ENCODE peak calls at places on chromosomes 7 and 10, in ten cellular contexts. Q is fibroblast of lung, O is GM10248, A is OCI-LY7, G is fibroblast of pulmonary artery, U is AG04450, X is GM13977, I is bronchial epithelial cell, B is PC-3, K is dorsolateral prefrontal cortex. R is an unnamed sample.
A peak's percentile ranks its signal among the peaks of the same experiment; 100 is the strongest.

GRCh38 chr7:148020679-148021078 is 569.9 kb upstream of the C7orf33 start:
- DNase-seq in I (no peak), K (no peak), U (no peak), B (no peak), A (no peak), G (no peak), X (no peak), O (no peak), Q (no peak), R (no peak)

GRCh38 chr10:22534849-22535604 is 179.4 kb downstream of the PIP4K2A start:
- DNase-seq in O (no peak), X (no peak), K (no peak), U (no peak), Q (peak; percentile 49), A (no peak), B (peak; percentile 58), I (peak; percentile 10), G (peak; percentile 53), R (no peak)

GRCh38 chr10:95485030-95485429 is 76.1 kb downstream of the SORBS1 start:
- DNase-seq in A (no peak), X (no peak), I (no peak), O (no peak), B (peak; percentile 2), G (no peak), U (no peak), Q (no peak), K (no peak), R (no peak)

GRCh38 chr7:4531236-4531635 is 150.9 kb upstream of the FOXK1 start:
- DNase-seq in Q (no peak), G (no peak), U (no peak), X (no peak), I (no peak), O (no peak), K (no peak), A (no peak), B (no peak), R (no peak)

GRCh38 chr7:76280408-76280807 is 22.1 kb upstream of the HSPB1 start:
- DNase-seq in Q (no peak), B (no peak), G (no peak), O (no peak), A (no peak), I (no peak), X (no peak), K (no peak), U (no peak), R (no peak)

GRCh38 chr7:27190284-27190748 is 5.3 kb upstream of the HOXA11 start:
- DNase-seq in B (peak; percentile 66), X (no peak), Q (no peak), U (no peak), K (no peak), G (no peak), A (no peak), I (no peak), O (no peak), R (no peak)

GRCh38 chr10:30701471-30702173 is 72.1 kb upstream of the LYZL2 start:
- DNase-seq in K (no peak), B (peak; percentile 72), A (peak; percentile 87), I (no peak), O (peak; percentile 48), X (peak; percentile 43), Q (peak; percentile 57), U (no peak), G (peak; percentile 66), R (peak; percentile 94)

GRCh38 chr10:70830185-70830584 is 14.4 kb downstream of the SGPL1 start:
- DNase-seq in U (no peak), K (no peak), B (peak; percentile 100), A (no peak), I (peak; percentile 96), G (no peak), X (no peak), O (no peak), Q (no peak), R (no peak)

GRCh38 chr10:7408494-7409044 is 2.3 kb downstream of the SFMBT2 start:
- DNase-seq in B (peak; percentile 41), Q (peak; percentile 67), U (no peak), G (peak; percentile 42), I (no peak), X (peak; percentile 79), A (peak; percentile 42), O (peak; percentile 78), K (peak; percentile 65), R (peak; percentile 63)

GRCh38 chr10:10786334-10787090 is 231.2 kb upstream of the CELF2 start:
- DNase-seq in A (no peak), I (peak; percentile 92), G (peak; percentile 82), O (no peak), B (peak; percentile 25), X (no peak), K (no peak), U (no peak), Q (peak; percentile 71), R (no peak)

GRCh38 chr7:144835166-144835611 is 664 bp downstream of the TPK1 start:
- DNase-seq in K (peak; percentile 47), B (peak; percentile 30), Q (peak; percentile 65), U (no peak), I (peak; percentile 42), X (peak; percentile 50), A (peak; percentile 54), O (peak; percentile 28), G (peak; percentile 59), R (peak; percentile 50)

GRCh38 chr10:127415901-127416630 is 133.0 kb upstream of the NPS start:
- DNase-seq in K (no peak), X (no peak), I (no peak), B (no peak), A (no peak), G (no peak), O (no peak), U (no peak), Q (no peak), R (no peak)

GRCh38 chr7:77238703-77239136 is 39.1 kb upstream of the FGL2 start:
- DNase-seq in U (no peak), X (no peak), B (no peak), I (no peak), G (no peak), Q (no peak), O (no peak), A (no peak), K (no peak), R (no peak)

GRCh38 chr10:4725917-4726606 is 99.9 kb upstream of the AKR1E2 start:
- DNase-seq in Q (peak; percentile 69), B (peak; percentile 83), K (no peak), U (peak; percentile 24), G (peak; percentile 82), A (no peak), I (peak; percentile 98), O (no peak), X (no peak), R (no peak)

DNA sequence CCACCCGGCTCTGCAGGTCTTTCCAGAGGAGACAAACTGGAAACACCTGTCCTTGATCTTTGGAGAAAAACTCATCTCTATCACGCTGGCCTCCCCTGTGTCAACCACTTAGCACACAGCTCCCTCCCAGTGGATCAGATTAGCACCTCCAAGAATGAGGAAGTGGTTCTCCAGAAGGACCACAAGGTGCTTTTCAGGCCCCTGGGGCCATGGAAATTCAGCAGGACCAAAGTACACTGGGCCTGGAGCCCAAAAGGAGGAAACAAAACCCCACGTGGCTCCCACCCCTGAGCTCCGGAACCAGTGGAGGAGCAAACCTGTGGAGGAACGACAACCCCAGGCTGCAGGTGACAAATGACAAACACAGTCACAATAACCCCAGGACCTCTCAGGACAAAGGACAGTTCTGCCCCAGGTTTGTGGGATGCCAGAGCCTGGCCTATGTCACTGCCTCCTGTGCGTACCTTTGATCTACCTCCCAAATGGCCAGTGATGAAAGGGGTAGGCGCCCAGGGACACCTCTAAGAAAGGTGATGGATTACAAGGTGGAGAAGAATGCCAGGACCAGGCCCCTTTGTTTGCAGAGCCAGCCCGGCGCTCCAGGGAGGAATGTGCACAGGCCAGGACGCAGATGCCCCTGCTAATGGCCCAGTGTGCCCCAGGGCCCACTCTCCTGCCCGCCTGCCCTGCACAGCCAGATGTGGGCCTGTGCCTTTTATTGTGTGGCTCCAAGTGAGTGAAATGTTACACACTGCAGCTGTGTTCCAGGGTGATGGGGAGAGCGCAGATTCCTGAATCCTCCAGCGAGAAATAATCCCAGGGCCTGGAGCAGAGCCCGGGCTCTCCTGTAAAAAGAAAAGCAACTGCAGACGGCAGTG is 5.6 kb downstream of the TNS3 start:
- DNase-seq in A (peak; percentile 60), G (peak; percentile 55), X (no peak), K (no peak), U (no peak), Q (peak; percentile 94), B (peak; percentile 96), I (peak; percentile 56), O (no peak), R (no peak)
- TF ChIP-seq CTCF in A (no peak), G (no peak), X (no peak), K (no peak), U (no peak), Q (no peak), B (no peak), I (no peak), O (no peak), R (no peak)

GRCh38 chr7:1193593-1194424 is 33.8 kb upstream of the ZFAND2A start:
- DNase-seq in U (no peak), A (peak; percentile 27), B (peak; percentile 77), O (no peak), I (peak; percentile 19), G (peak; percentile 51), X (no peak), Q (peak; percentile 41), K (peak; percentile 66), R (peak; percentile 62)
- TF ChIP-seq CTCF in U (peak; percentile 43), A (peak; percentile 68), B (peak; percentile 83), O (peak; percentile 24), I (peak; percentile 81), G (peak; percentile 35), X (peak; percentile 27), Q (peak; percentile 54), K (peak; percentile 16), R (peak; percentile 23)

GRCh38 chr7:17971392-17971791 is 31.1 kb upstream of the SNX13 start:
- DNase-seq in K (no peak), I (no peak), Q (peak; percentile 50), O (no peak), A (no peak), X (no peak), G (peak; percentile 55), U (no peak), B (peak; percentile 41), R (no peak)
- TF ChIP-seq CTCF in K (no peak), I (no peak), Q (peak; percentile 9), O (no peak), A (peak; percentile 29), X (no peak), G (peak; percentile 25), U (peak; percentile 23), B (peak; percentile 57), R (no peak)

DNA sequence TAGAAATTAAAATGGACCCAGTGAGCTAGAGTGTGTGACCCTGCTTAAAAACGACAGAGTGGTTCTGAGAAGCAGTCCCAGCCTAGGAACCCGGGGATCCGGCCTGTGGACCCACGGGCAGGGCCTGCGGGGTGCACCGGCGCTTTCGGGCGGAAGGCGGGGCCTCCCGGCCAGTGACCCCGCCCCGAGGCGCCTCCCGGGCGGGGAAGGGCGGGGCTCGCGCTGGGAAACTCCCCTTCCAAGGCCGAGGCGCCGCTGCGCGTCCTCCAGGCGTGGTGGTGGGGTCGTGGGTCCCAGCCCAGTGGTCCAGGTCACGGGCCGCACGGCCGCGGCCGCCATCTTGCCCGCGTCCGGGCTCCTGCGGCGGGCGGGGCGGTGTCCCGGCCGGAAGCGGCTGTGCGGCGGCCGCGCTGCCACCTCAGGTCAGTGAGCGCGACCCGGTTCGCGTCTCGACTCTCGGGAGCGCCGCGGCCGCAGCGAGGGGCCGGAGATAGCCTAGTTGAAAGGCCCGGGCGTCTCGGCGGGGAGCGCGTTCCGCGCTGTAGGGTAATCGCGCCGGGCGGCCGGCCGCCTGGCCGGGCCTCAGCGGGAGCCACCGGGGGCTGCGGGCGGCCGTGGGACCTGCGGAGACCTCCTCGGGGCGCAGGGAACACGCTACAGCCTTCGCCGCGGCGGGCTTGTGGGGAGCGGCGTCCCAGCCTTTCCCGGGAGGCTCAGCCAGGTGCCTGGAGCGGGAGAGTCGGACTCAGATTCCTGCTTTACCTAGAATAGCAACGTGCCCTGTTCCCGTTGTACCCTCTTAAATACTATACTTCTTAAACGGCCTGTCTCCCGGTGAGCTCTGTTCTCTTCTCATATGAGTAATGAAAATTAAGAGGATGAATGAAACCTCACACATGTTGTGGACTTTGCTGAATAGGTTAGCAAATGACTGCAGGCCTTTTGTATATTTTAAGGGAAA is at the start of gene MIOS:
- DNase-seq in B (peak; percentile 81), X (peak; percentile 97), U (peak; percentile 26), A (peak; percentile 83), O (peak; percentile 96), K (peak; percentile 64), I (peak; percentile 40), Q (peak; percentile 78), G (peak; percentile 77), R (peak; percentile 80)
- TF ChIP-seq CTCF in B (no peak), X (no peak), U (no peak), A (no peak), O (no peak), K (no peak), I (no peak), Q (no peak), G (no peak), R (no peak)

R was measured in activated CD8-positive, alpha-beta T cell treated with anti-CD3 and anti-CD28 coated beads for 36 hours.